ENCODE peak calls at places on chromosome 11, in nine cellular contexts. B, R, Y, S, L, C, D, W and A are unnamed samples.

GRCh38 chr11:20479399-20479974 is 92.0 kb downstream of the PRMT3 start:
- DNase-seq in S (no peak), C (no peak), B (no peak), W (no peak), Y (no peak), R (no peak), D (no peak), L (no peak), A (no peak)

GRCh38 chr11:32333335-32333991 is 101.9 kb downstream of the WT1 start:
- DNase-seq in B (no peak), R (peak), S (peak), L (no peak), C (peak), D (no peak), Y (peak), W (peak), A (peak)

GRCh38 chr11:66739983-66740382 is 11.0 kb upstream of the SPTBN2 start:
- DNase-seq in S (no peak), C (no peak), R (peak), W (no peak), B (no peak), D (no peak), Y (no peak), L (no peak), A (no peak)

GRCh38 chr11:68050371-68050841 is 11.6 kb downstream of the TCIRG1 start:
- DNase-seq in R (no peak), W (no peak), D (no peak), S (no peak), Y (no peak), C (no peak), B (no peak), L (no peak), A (no peak)

GRCh38 chr11:34161812-34162506 is 56.5 kb downstream of the NAT10 start:
- DNase-seq in S (no peak), Y (no peak), L (no peak), C (no peak), W (peak), D (no peak), R (peak), B (no peak), A (peak)

GRCh38 chr11:429931-430456 is 11.8 kb downstream of the ANO9 start:
- DNase-seq in W (no peak), B (no peak), C (no peak), S (no peak), Y (no peak), R (no peak), L (no peak), D (no peak), A (no peak)

GRCh38 chr11:102560555-102561011 is 30.0 kb upstream of the MMP7 start:
- DNase-seq in D (no peak), B (peak), W (no peak), C (peak), R (peak), L (no peak), Y (no peak), S (no peak), A (no peak)

GRCh38 chr11:9015677-9016076 is 11.9 kb upstream of the NRIP3 start:
- DNase-seq in L (peak), D (peak), B (peak), S (peak), C (peak), Y (peak), W (no peak), R (peak), A (peak)

GRCh38 chr11:15309296-15309695 is 194.6 kb downstream of the INSC start:
- DNase-seq in S (no peak), B (no peak), Y (no peak), R (no peak), L (no peak), D (no peak), W (no peak), C (no peak), A (no peak)

GRCh38 chr11:126942146-126942545 is 58.4 kb downstream of the KIRREL3 start:
- DNase-seq in L (no peak), C (no peak), W (no peak), D (no peak), S (no peak), B (no peak), Y (no peak), R (no peak), A (no peak)

GRCh38 chr11:23729088-23729487 is 767.8 kb upstream of the LUZP2 start:
- DNase-seq in W (no peak), R (no peak), B (no peak), Y (no peak), D (no peak), L (no peak), S (no peak), C (no peak), A (no peak)

GRCh38 chr11:1195690-1196515 is 27.0 kb upstream of the MUC5B start:
- DNase-seq in R (no peak), Y (no peak), L (no peak), D (no peak), W (peak), B (no peak), C (peak), S (no peak), A (no peak)

GRCh38 chr11:6655020-6655789 is 404 bp downstream of the DCHS1 start:
- DNase-seq in Y (peak), D (no peak), C (peak), L (no peak), S (no peak), R (no peak), W (no peak), B (no peak), A (no peak)

GRCh38 chr11:6656581-6656915 is 939 bp upstream of the DCHS1 start:
- DNase-seq in S (no peak), W (no peak), R (no peak), C (no peak), D (no peak), Y (no peak), L (no peak), B (no peak), A (no peak)

GRCh38 chr11:6656936-6657335 is 1.3 kb upstream of the DCHS1 start:
- DNase-seq in S (no peak), B (no peak), W (no peak), Y (no peak), C (no peak), L (no peak), R (no peak), D (no peak), A (no peak)

GRCh38 chr11:6657346-6657745 is 1.7 kb upstream of the DCHS1 start:
- DNase-seq in W (no peak), B (no peak), Y (no peak), C (no peak), S (no peak), D (no peak), R (peak), L (no peak), A (no peak)

GRCh38 chr11:6655790-6656580 is at the start of gene DCHS1:
- DNase-seq in C (no peak), S (no peak), B (no peak), R (no peak), Y (peak), D (no peak), L (no peak), W (no peak), A (no peak)
- TF ChIP-seq POLR2A in C (no peak), S (no peak), B (no peak), R (no peak), Y (peak), D (no peak), L (no peak), W (no peak), A (no peak)

DNA sequence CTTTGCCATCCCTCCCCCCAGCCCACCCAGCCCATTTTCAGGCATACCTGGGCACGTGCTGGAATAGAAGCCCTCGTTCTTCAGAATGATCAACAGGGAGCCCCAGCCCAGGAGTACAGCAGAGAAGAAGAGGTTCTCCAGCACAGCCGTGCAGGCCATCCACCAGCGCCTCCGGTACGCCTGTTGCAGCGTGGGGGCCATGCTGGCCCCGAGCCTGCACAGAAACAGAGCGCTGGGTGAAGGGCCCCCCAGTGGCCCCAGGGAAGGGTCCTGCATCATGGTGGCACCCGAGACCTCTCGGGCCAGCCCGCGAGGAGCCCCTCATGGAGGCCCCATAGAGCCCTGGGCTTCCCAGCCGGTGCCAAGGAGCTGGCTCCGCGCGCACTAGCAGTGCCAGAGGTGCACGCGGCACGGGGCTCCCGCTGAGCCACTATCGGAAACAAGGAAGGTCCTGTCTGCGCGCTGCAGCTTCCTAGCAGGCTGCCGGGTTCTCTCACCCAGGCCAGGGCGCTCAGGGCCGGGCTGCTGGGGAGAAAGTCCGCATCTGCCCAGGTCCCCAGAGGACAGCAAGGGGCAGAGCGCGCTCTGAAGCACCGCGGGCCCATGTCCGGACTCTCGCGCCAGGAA is 1.5 kb downstream of the SLC43A1 start:
- DNase-seq in D (no peak), S (no peak), B (no peak), R (peak), C (peak), L (no peak), Y (peak), W (peak), A (peak)
- TF ChIP-seq POLR2A in D (no peak), S (no peak), B (no peak), R (no peak), C (no peak), L (no peak), Y (no peak), W (no peak), A (no peak)

GRCh38 chr11:57514538-57515331 is 767 bp downstream of the SLC43A1 start:
- DNase-seq in L (no peak), Y (peak), S (no peak), C (peak), B (no peak), D (no peak), R (peak), W (peak), A (peak)
- TF ChIP-seq POLR2A in L (no peak), Y (no peak), S (no peak), C (no peak), B (peak), D (no peak), R (no peak), W (no peak), A (no peak)

GRCh38 chr11:61834278-61835004 is 6.3 kb downstream of the FADS2 start:
- DNase-seq in S (no peak), C (no peak), Y (peak), W (no peak), L (no peak), B (peak), D (no peak), R (peak), A (peak)
- TF ChIP-seq POLR2A in S (no peak), C (no peak), Y (no peak), W (no peak), L (peak), B (peak), D (no peak), R (no peak), A (no peak)

GRCh38 chr11:64762277-64762915 is 2.6 kb upstream of the PYGM start:
- DNase-seq in D (no peak), S (no peak), W (peak), R (no peak), C (peak), Y (no peak), L (no peak), B (no peak), A (no peak)
- TF ChIP-seq POLR2A in D (no peak), S (no peak), W (no peak), R (no peak), C (no peak), Y (no peak), L (no peak), B (peak), A (no peak)

GRCh38 chr11:119120639-119121007 is 757 bp upstream of the HINFP start:
- DNase-seq in C (peak), D (no peak), S (no peak), Y (no peak), R (peak), L (no peak), B (no peak), W (no peak), A (no peak)

GRCh38 chr11:119118227-119118626 is 3.2 kb upstream of the HINFP start:
- DNase-seq in R (no peak), W (no peak), D (no peak), S (no peak), Y (no peak), L (no peak), C (no peak), B (no peak), A (no peak)

GRCh38 chr11:119121811-119122124 is 388 bp downstream of the HINFP start:
- DNase-seq in B (no peak), R (no peak), W (no peak), Y (no peak), D (no peak), C (no peak), S (no peak), L (no peak), A (no peak)

GRCh38 chr11:119117004-119117706 is 4.2 kb upstream of the HINFP start:
- DNase-seq in C (no peak), R (no peak), W (no peak), D (no peak), B (no peak), L (no peak), S (no peak), Y (no peak), A (no peak)

DNA sequence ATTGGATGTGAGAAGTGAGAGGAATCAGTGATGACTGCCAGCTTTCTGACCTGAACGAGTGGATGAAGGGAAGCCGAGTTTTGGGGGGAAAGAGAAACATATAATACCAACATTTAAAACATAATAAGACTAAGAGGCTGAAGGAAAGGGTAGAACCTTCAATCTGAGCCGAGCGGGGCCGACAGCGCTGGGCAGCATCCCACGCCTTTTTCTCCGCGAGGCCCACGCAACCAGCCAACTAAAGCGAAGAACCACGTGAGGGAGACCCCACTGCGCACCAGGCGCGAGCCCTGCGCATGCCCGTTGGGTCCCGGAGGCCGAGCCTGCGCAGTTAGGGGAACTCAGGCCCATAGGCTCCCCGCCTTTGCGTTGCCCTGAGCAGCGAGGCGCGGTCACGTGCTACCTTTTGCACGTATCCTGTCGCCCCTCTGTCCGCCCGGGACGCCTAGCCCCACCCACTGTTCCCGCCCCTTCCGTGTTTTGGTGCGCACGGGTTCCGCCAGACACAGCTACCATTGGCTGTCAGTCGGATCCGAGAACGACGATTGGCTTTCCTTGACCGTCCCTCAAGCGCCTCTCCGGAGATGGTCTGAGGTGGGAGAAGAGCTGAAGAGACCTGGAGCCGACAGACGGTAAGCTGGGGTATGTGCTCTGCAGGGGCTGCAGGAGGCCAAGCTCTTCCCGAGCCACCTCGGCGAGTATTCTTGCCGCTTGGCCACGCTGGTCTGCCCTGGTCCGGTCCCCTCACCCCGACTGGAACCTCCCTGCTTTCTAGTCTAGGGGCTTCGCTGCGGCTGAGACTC is at the start of gene HINFP:
- DNase-seq in B (peak), Y (peak), W (peak), S (peak), L (peak), D (peak), R (peak), C (peak), A (peak)
- TF ChIP-seq POLR2A in B (peak), Y (peak), W (no peak), S (peak), L (peak), D (peak), R (no peak), C (peak), A (peak)

DNA sequence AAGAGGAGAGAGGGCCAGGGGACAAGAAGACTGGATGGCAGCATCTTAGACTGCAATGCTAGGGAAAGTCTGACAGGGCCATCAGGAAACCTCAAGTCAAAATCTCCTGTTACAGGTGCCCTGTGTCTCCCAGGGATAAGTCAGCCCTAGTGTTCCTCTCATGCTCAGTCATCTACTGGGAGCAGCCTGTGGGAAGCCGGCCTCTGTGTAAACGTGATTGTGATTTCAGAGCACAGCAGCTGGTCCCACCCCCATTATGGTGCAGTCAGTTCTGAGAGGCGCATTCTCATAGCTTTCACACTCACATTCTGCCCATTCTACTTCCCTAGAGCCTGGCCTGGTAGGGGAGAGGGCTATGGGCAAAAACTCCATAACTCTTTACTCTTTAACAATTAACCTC is 7.2 kb upstream of the SLN start:
- DNase-seq in R (no peak), B (no peak), L (no peak), S (peak), C (no peak), W (no peak), Y (no peak), D (no peak), A (no peak)
- TF ChIP-seq POLR2A in R (no peak), B (no peak), L (no peak), S (no peak), C (no peak), W (no peak), Y (no peak), D (no peak), A (no peak)

DNA sequence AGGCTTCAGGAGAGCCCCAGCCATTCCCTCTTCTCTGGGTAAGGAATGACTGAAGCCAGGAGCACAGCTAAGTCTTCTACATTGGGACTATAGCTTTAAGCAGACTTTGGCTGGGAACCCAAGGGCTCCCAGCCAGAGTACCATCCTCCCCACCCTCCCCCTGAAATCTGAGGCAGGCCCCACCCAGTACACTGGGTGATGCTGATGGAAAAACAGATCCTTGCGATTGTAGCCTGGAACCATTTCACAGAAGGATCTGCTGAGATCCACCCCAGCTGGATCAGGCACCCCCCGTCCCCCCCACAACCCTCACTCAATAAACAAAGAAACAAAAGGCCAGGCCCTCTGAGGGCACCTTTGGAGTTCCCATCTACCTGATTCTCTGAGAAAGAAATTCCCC is 39.8 kb downstream of the IL18BP start:
- DNase-seq in R (peak), W (peak), C (peak), B (no peak), Y (peak), L (no peak), S (peak), D (no peak), A (peak)
- TF ChIP-seq POLR2A in R (no peak), W (no peak), C (peak), B (no peak), Y (no peak), L (peak), S (peak), D (no peak), A (no peak)

GRCh38 chr11:65434667-65435179 is 12.1 kb downstream of the NEAT1 start:
- DNase-seq in R (peak), D (no peak), B (no peak), S (no peak), Y (no peak), L (no peak), C (no peak), W (peak), A (peak)

GRCh38 chr11:65435981-65436411 is 13.4 kb downstream of the NEAT1 start:
- DNase-seq in R (no peak), B (no peak), W (peak), C (peak), S (no peak), D (no peak), L (no peak), Y (peak), A (peak)

GRCh38 chr11:65434057-65434666 is 11.6 kb downstream of the NEAT1 start:
- DNase-seq in B (no peak), R (peak), Y (no peak), S (no peak), W (peak), D (no peak), C (no peak), L (no peak), A (peak)

GRCh38 chr11:65436412-65437032 is 13.9 kb downstream of the NEAT1 start:
- DNase-seq in D (no peak), W (peak), R (peak), C (peak), S (no peak), L (no peak), B (no peak), Y (no peak), A (peak)

GRCh38 chr11:65435330-65435931 is 12.8 kb downstream of the NEAT1 start:
- DNase-seq in W (peak), L (no peak), S (no peak), B (no peak), D (no peak), Y (no peak), R (peak), C (no peak), A (peak)
- TF ChIP-seq POLR2A in W (no peak), L (peak), S (no peak), B (no peak), D (no peak), Y (no peak), R (peak), C (peak), A (no peak)